ENCODE peak calls at places on chromosomes 6 and 20, in seven cellular contexts. S, F, H, J, K, P and G are unnamed samples.

GRCh38 chr20:48738399-48739304 is 89.1 kb downstream of the PREX1 start:
- DNase-seq in S (no peak), F (no peak), H (no peak), J (no peak), K (no peak), P (no peak), G (peak; percentile 25)

GRCh38 chr6:138429731-138430130 is 25.7 kb downstream of the HEBP2 start:
- DNase-seq in S (no peak), F (no peak), H (no peak), J (no peak), K (no peak), P (no peak), G (no peak)

GRCh38 chr6:40754481-40755045 is 167.4 kb upstream of the LRFN2 start:
- DNase-seq in S (no peak), F (no peak), H (no peak), J (no peak), K (no peak), P (no peak), G (no peak)

GRCh38 chr6:144847906-144848305 is 562.8 kb downstream of the UTRN start:
- DNase-seq in S (no peak), F (no peak), H (no peak), J (no peak), K (no peak), P (no peak), G (no peak)

GRCh38 chr20:57388953-57389694 is 2.1 kb upstream of the RBM38 start:
- DNase-seq in S (no peak), F (peak; percentile 90), H (peak; percentile 90), J (peak; percentile 90), K (no peak), P (peak; percentile 90), G (peak; percentile 92)

GRCh38 chr6:155444120-155444917 is 11.3 kb downstream of the NOX3 start:
- DNase-seq in S (no peak), F (no peak), H (no peak), J (no peak), K (no peak), P (no peak), G (no peak)

GRCh38 chr20:11124849-11125505 is 451.2 kb upstream of the JAG1 start:
- DNase-seq in S (no peak), F (no peak), H (no peak), J (no peak), K (no peak), P (no peak), G (no peak)

GRCh38 chr20:63564036-63564810 is 9.8 kb downstream of the HELZ2 start:
- DNase-seq in S (no peak), F (no peak), H (no peak), J (no peak), K (no peak), P (no peak), G (no peak)

GRCh38 chr6:14656676-14657075 is 539.1 kb downstream of the CD83 start:
- DNase-seq in S (no peak), F (no peak), H (no peak), J (no peak), K (peak; percentile 47), P (no peak), G (no peak)

GRCh38 chr6:76555090-76555489 is 482.6 kb upstream of the IMPG1 start:
- DNase-seq in S (no peak), F (no peak), H (no peak), J (no peak), K (no peak), P (no peak), G (no peak)

GRCh38 chr6:42709871-42710270 is 12.5 kb downstream of the PRPH2 start:
- DNase-seq in S (no peak), F (no peak), H (no peak), J (no peak), K (no peak), P (no peak), G (no peak)

GRCh38 chr20:1357921-1358671 is 29.2 kb upstream of the SDCBP2 start:
- DNase-seq in S (no peak), F (no peak), H (no peak), J (no peak), K (peak; percentile 47), P (no peak), G (no peak)

GRCh38 chr6:133778414-133778813 is 110.5 kb upstream of the TCF21 start:
- DNase-seq in S (no peak), F (no peak), H (no peak), J (no peak), K (no peak), P (no peak), G (no peak)

GRCh38 chr6:44178424-44179071 is 19.9 kb downstream of the CAPN11 start:
- DNase-seq in S (no peak), F (no peak), H (no peak), J (no peak), K (no peak), P (no peak), G (no peak)

GRCh38 chr6:44180406-44180805 is 21.8 kb downstream of the CAPN11 start:
- DNase-seq in S (no peak), F (no peak), H (no peak), J (no peak), K (no peak), P (no peak), G (no peak)

GRCh38 chr6:44177691-44178423 is 19.2 kb downstream of the CAPN11 start:
- DNase-seq in S (no peak), F (peak; percentile 31), H (no peak), J (no peak), K (no peak), P (peak; percentile 30), G (peak; percentile 79)

GRCh38 chr6:44179648-44180047 is 21.0 kb downstream of the CAPN11 start:
- DNase-seq in S (no peak), F (no peak), H (no peak), J (no peak), K (no peak), P (no peak), G (no peak)

GRCh38 chr6:44179072-44179536 is 20.5 kb downstream of the CAPN11 start:
- DNase-seq in S (no peak), F (no peak), H (no peak), J (no peak), K (no peak), P (no peak), G (no peak)
- TF ChIP-seq EP300 in S (no peak), F (no peak), H (no peak), J (no peak), K (no peak), P (no peak), G (no peak)

GRCh38 chr6:90149280-90149679 is 147.4 kb downstream of the BACH2 start:
- DNase-seq in S (no peak), F (no peak), H (no peak), J (no peak), K (no peak), P (no peak), G (no peak)
- H3K4me1 ChIP-seq in S (peaks cover 8% of the 10 kb centered on the region), F (no peaks in the 10 kb centered on the region), H (no peaks in the 10 kb centered on the region), J (no peaks in the 10 kb centered on the region), K (peaks cover 25% of the 10 kb centered on the region), P (peaks cover 6% of the 10 kb centered on the region), G (no peaks in the 10 kb centered on the region)

GRCh38 chr6:80767808-80768207 is 661.3 kb downstream of the BCKDHB start:
- DNase-seq in S (peak; percentile 86), F (no peak), H (no peak), J (no peak), K (no peak), P (no peak), G (peak; percentile 73)
- TF ChIP-seq POLR2AphosphoS5 in S (no peak), F (no peak), H (no peak), J (no peak), K (peak; percentile 27), P (no peak), G (peak; percentile 6)

GRCh38 chr20:31842471-31843157 is 2.8 kb downstream of the FOXS1 start:
- DNase-seq in S (no peak), F (no peak), H (no peak), J (no peak), K (no peak), P (no peak), G (peak; percentile 56)
- TF ChIP-seq EP300 in S (no peak), F (no peak), H (no peak), J (no peak), K (no peak), P (no peak), G (no peak)

GRCh38 chr6:106466211-106466610 is 105.7 kb downstream of the CRYBG1 start:
- DNase-seq in S (no peak), F (no peak), H (no peak), J (no peak), K (no peak), P (no peak), G (no peak)
- H3K4me1 ChIP-seq in S (peaks cover 17% of the 10 kb centered on the region), F (no peaks in the 10 kb centered on the region), H (no peaks in the 10 kb centered on the region), J (no peaks in the 10 kb centered on the region), K (no peaks in the 10 kb centered on the region), P (no peaks in the 10 kb centered on the region), G (peaks cover 7% of the 10 kb centered on the region)

GRCh38 chr6:33147807-33148666 is 44.2 kb downstream of the COL11A2 start:
- DNase-seq in S (no peak), F (no peak), H (no peak), J (peak; percentile 48), K (no peak), P (no peak), G (no peak)
- TF ChIP-seq POLR2AphosphoS5 in S (no peak), F (no peak), H (no peak), J (no peak), K (no peak), P (no peak), G (no peak)

GRCh38 chr20:3514012-3514642 is 43.3 kb downstream of the ATRN start:
- DNase-seq in S (no peak), F (no peak), H (no peak), J (no peak), K (no peak), P (no peak), G (no peak)

GRCh38 chr20:3515379-3516175 is 44.8 kb downstream of the ATRN start:
- DNase-seq in S (no peak), F (no peak), H (no peak), J (no peak), K (no peak), P (no peak), G (no peak)

GRCh38 chr20:3505148-3505547 is 34.3 kb downstream of the ATRN start:
- DNase-seq in S (no peak), F (no peak), H (no peak), J (no peak), K (no peak), P (no peak), G (no peak)

GRCh38 chr20:3509064-3509463 is 38.2 kb downstream of the ATRN start:
- DNase-seq in S (no peak), F (no peak), H (no peak), J (no peak), K (no peak), P (no peak), G (no peak)

DNA sequence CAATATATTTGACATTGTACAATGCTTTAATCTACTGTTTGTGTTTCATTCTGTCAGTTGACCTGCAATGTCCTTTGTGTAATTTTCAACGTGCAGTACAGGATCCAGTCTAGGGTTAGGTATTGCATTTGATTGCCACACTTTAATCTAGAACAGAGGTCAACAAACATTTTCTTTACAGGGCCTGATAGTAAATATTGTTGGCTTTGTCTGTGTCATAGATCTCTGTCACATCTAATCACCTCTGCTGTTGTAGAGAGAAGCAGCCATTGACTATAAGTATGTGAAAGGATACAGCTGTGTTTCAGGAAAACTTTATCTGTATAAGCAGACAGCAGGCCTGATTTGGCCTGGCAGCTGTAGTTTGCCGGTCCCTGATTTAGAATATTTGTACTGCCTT is 39.3 kb downstream of the ATRN start:
- DNase-seq in S (no peak), F (no peak), H (no peak), J (no peak), K (no peak), P (no peak), G (no peak)
- TF ChIP-seq EP300 in S (no peak), F (no peak), H (no peak), J (no peak), K (no peak), P (no peak), G (no peak)